ENCODE peak calls at places on chromosomes 1 and 21, in seven cellular contexts. One of them, this sample, is unnamed.

GRCh38 chr1:115838426-115838804 is 2.5 kb downstream of the NHLH2 start:
- DNase-seq in breast epithelium: no peak
- DNase-seq in HepG2: no peak
- DNase-seq in SK-N-SH: peak; percentile 21
- DNase-seq in prostate gland: no peak
- DNase-seq in stomach: no peak
- DNase-seq in transverse colon: no peak
- DNase-seq in this sample: no peak

GRCh38 chr1:195097316-195097715 is 1510.9 kb downstream of the KCNT2 start:
- DNase-seq in breast epithelium: no peak
- DNase-seq in HepG2: no peak
- DNase-seq in SK-N-SH: no peak
- DNase-seq in prostate gland: no peak
- DNase-seq in stomach: no peak
- DNase-seq in transverse colon: no peak
- DNase-seq in this sample: no peak

GRCh38 chr1:151008244-151009205 is at the start of gene PRUNE1:
- DNase-seq in breast epithelium: peak; percentile 93
- DNase-seq in HepG2: peak; percentile 95
- DNase-seq in SK-N-SH: peak; percentile 97
- DNase-seq in prostate gland: peak; percentile 93
- DNase-seq in stomach: peak; percentile 97
- DNase-seq in transverse colon: peak; percentile 99
- DNase-seq in this sample: peak; percentile 98

GRCh38 chr21:28671549-28672195 is 321.0 kb downstream of the LTN1 start:
- DNase-seq in breast epithelium: no peak
- DNase-seq in HepG2: no peak
- DNase-seq in SK-N-SH: no peak
- DNase-seq in prostate gland: no peak
- DNase-seq in stomach: no peak
- DNase-seq in transverse colon: no peak
- DNase-seq in this sample: peak; percentile 19

GRCh38 chr1:101314244-101314643 is 77.4 kb downstream of the S1PR1 start:
- DNase-seq in breast epithelium: no peak
- DNase-seq in HepG2: no peak
- DNase-seq in SK-N-SH: no peak
- DNase-seq in prostate gland: no peak
- DNase-seq in stomach: no peak
- DNase-seq in transverse colon: no peak
- DNase-seq in this sample: no peak

GRCh38 chr21:39175154-39175553 is 8.1 kb downstream of the PSMG1 start:
- DNase-seq in breast epithelium: no peak
- DNase-seq in HepG2: no peak
- DNase-seq in SK-N-SH: no peak
- DNase-seq in prostate gland: no peak
- DNase-seq in stomach: no peak
- DNase-seq in transverse colon: no peak
- DNase-seq in this sample: peak; percentile 44

GRCh38 chr1:22711591-22712501 is 1.2 kb downstream of the EPHB2 start:
- DNase-seq in breast epithelium: no peak
- DNase-seq in HepG2: no peak
- DNase-seq in SK-N-SH: peak; percentile 78
- DNase-seq in prostate gland: no peak
- DNase-seq in stomach: no peak
- DNase-seq in transverse colon: peak; percentile 47
- DNase-seq in this sample: peak; percentile 48

GRCh38 chr1:156500578-156500846 is at the start of gene MEF2D:
- DNase-seq in breast epithelium: no peak
- DNase-seq in HepG2: no peak
- DNase-seq in SK-N-SH: no peak
- DNase-seq in prostate gland: no peak
- DNase-seq in stomach: no peak
- DNase-seq in transverse colon: no peak
- DNase-seq in this sample: no peak

GRCh38 chr1:11940260-11940921 is 5.9 kb downstream of the PLOD1 start:
- DNase-seq in breast epithelium: peak; percentile 40
- DNase-seq in HepG2: peak; percentile 70
- DNase-seq in SK-N-SH: peak; percentile 90
- DNase-seq in prostate gland: no peak
- DNase-seq in stomach: no peak
- DNase-seq in transverse colon: peak; percentile 55
- DNase-seq in this sample: no peak

GRCh38 chr1:28642056-28642846 is 616 bp downstream of the TAF12 start:
- DNase-seq in breast epithelium: no peak
- DNase-seq in HepG2: no peak
- DNase-seq in SK-N-SH: no peak
- DNase-seq in prostate gland: no peak
- DNase-seq in stomach: no peak
- DNase-seq in transverse colon: no peak
- DNase-seq in this sample: peak; percentile 53

GRCh38 chr1:204716687-204717086 is 31.1 kb upstream of the LRRN2 start:
- DNase-seq in breast epithelium: no peak
- DNase-seq in HepG2: peak; percentile 20
- DNase-seq in SK-N-SH: no peak
- DNase-seq in prostate gland: no peak
- DNase-seq in stomach: no peak
- DNase-seq in transverse colon: no peak
- DNase-seq in this sample: no peak

GRCh38 chr1:74457269-74457668 is 55.1 kb downstream of the LRRC53 start:
- DNase-seq in breast epithelium: no peak
- DNase-seq in HepG2: no peak
- DNase-seq in SK-N-SH: no peak
- DNase-seq in prostate gland: no peak
- DNase-seq in stomach: no peak
- DNase-seq in transverse colon: no peak
- DNase-seq in this sample: no peak

GRCh38 chr1:163090321-163090945 is 21.3 kb downstream of the RGS4 start:
- DNase-seq in breast epithelium: no peak
- DNase-seq in HepG2: no peak
- DNase-seq in SK-N-SH: no peak
- DNase-seq in prostate gland: no peak
- DNase-seq in stomach: no peak
- DNase-seq in transverse colon: no peak
- DNase-seq in this sample: peak; percentile 27

GRCh38 chr1:39115271-39116110 is 89.0 kb upstream of the MACF1 start:
- DNase-seq in breast epithelium: no peak
- DNase-seq in HepG2: no peak
- DNase-seq in SK-N-SH: no peak
- DNase-seq in prostate gland: no peak
- DNase-seq in stomach: no peak
- DNase-seq in transverse colon: no peak
- DNase-seq in this sample: no peak

GRCh38 chr21:44710294-44710665 is 1.1 kb downstream of the TSPEAR start:
- DNase-seq in breast epithelium: no peak
- DNase-seq in HepG2: no peak
- DNase-seq in SK-N-SH: peak; percentile 31
- DNase-seq in prostate gland: no peak
- DNase-seq in stomach: no peak
- DNase-seq in transverse colon: no peak
- DNase-seq in this sample: no peak

GRCh38 chr21:31294691-31295090 is 49.4 kb downstream of the TIAM1 start:
- DNase-seq in breast epithelium: no peak
- DNase-seq in HepG2: no peak
- DNase-seq in SK-N-SH: no peak
- DNase-seq in prostate gland: no peak
- DNase-seq in stomach: no peak
- DNase-seq in transverse colon: no peak
- DNase-seq in this sample: no peak

GRCh38 chr1:15153184-15153841 is at the start of gene TMEM51:
- DNase-seq in breast epithelium: peak; percentile 56
- DNase-seq in HepG2: peak; percentile 60
- DNase-seq in SK-N-SH: peak; percentile 92
- DNase-seq in prostate gland: peak; percentile 74
- DNase-seq in stomach: peak; percentile 87
- DNase-seq in transverse colon: peak; percentile 87
- DNase-seq in this sample: peak; percentile 79

GRCh38 chr1:41919764-41920397 is 1.2 kb upstream of the HIVEP3 start:
- DNase-seq in breast epithelium: peak; percentile 48
- DNase-seq in HepG2: no peak
- DNase-seq in SK-N-SH: peak; percentile 85
- DNase-seq in prostate gland: no peak
- DNase-seq in stomach: peak; percentile 40
- DNase-seq in transverse colon: peak; percentile 57
- DNase-seq in this sample: no peak

GRCh38 chr1:111242805-111243523 is 15.5 kb downstream of the CHI3L2 start:
- DNase-seq in breast epithelium: no peak
- DNase-seq in HepG2: peak; percentile 38
- DNase-seq in SK-N-SH: no peak
- DNase-seq in prostate gland: no peak
- DNase-seq in stomach: no peak
- DNase-seq in transverse colon: no peak
- DNase-seq in this sample: peak; percentile 9

GRCh38 chr1:20662110-20662475 is 924 bp upstream of the DDOST start:
- DNase-seq in breast epithelium: no peak
- DNase-seq in HepG2: no peak
- DNase-seq in SK-N-SH: peak; percentile 47
- DNase-seq in prostate gland: no peak
- DNase-seq in stomach: no peak
- DNase-seq in transverse colon: no peak
- DNase-seq in this sample: no peak

GRCh38 chr1:81594211-81594610 is 206.5 kb upstream of the ADGRL2 start:
- DNase-seq in breast epithelium: no peak
- DNase-seq in HepG2: no peak
- DNase-seq in SK-N-SH: no peak
- DNase-seq in prostate gland: no peak
- DNase-seq in stomach: no peak
- DNase-seq in transverse colon: no peak
- DNase-seq in this sample: no peak
- H3K4me1 ChIP-seq in breast epithelium: no peaks in the 10 kb centered on the region
- H3K4me1 ChIP-seq in HepG2: no peaks in the 10 kb centered on the region
- H3K4me1 ChIP-seq in SK-N-SH: no peaks in the 10 kb centered on the region
- H3K4me1 ChIP-seq in prostate gland: no peaks in the 10 kb centered on the region
- H3K4me1 ChIP-seq in stomach: no peaks in the 10 kb centered on the region
- H3K4me1 ChIP-seq in transverse colon: no peaks in the 10 kb centered on the region
- H3K4me1 ChIP-seq in this sample: no peaks in the 10 kb centered on the region

GRCh38 chr1:207948536-207949250 is 37.8 kb upstream of the CD34 start:
- DNase-seq in breast epithelium: no peak
- DNase-seq in HepG2: no peak
- DNase-seq in SK-N-SH: no peak
- DNase-seq in prostate gland: no peak
- DNase-seq in stomach: no peak
- DNase-seq in transverse colon: no peak
- DNase-seq in this sample: peak; percentile 20

GRCh38 chr1:207941664-207942063 is 30.7 kb upstream of the CD34 start:
- DNase-seq in breast epithelium: peak; percentile 66
- DNase-seq in HepG2: no peak
- DNase-seq in SK-N-SH: peak; percentile 25
- DNase-seq in prostate gland: no peak
- DNase-seq in stomach: peak; percentile 55
- DNase-seq in transverse colon: peak; percentile 46
- DNase-seq in this sample: peak; percentile 97

GRCh38 chr1:207949571-207950195 is 38.8 kb upstream of the CD34 start:
- DNase-seq in breast epithelium: no peak
- DNase-seq in HepG2: no peak
- DNase-seq in SK-N-SH: no peak
- DNase-seq in prostate gland: no peak
- DNase-seq in stomach: no peak
- DNase-seq in transverse colon: no peak
- DNase-seq in this sample: peak; percentile 59

DNA sequence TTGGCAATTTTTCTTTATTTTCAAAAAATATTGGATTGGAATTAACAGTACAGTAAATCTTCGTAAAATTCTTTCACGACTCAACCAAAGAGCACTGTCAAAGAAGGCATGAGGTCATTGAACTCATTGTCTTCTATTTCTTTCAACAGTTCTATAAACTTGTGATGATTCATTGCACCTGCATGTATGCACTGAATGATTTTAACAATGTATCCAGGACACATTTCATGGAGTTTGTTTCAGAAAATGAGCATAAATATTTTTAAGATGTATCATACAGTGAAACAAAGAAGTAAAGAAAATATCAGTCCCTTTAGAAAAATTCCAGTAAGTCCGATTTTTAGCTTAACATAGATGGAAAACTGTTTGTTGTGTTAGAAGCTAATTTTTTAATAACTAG is 33.6 kb upstream of the CD34 start:
- DNase-seq in breast epithelium: no peak
- DNase-seq in HepG2: no peak
- DNase-seq in SK-N-SH: no peak
- DNase-seq in prostate gland: no peak
- DNase-seq in stomach: no peak
- DNase-seq in transverse colon: no peak
- DNase-seq in this sample: peak; percentile 78
- TF ChIP-seq POLR2AphosphoS5 in breast epithelium: no peak
- TF ChIP-seq POLR2AphosphoS5 in HepG2: no peak
- TF ChIP-seq POLR2AphosphoS5 in SK-N-SH: no peak
- TF ChIP-seq POLR2AphosphoS5 in prostate gland: no peak
- TF ChIP-seq POLR2AphosphoS5 in stomach: no peak
- TF ChIP-seq POLR2AphosphoS5 in transverse colon: no peak
- TF ChIP-seq POLR2AphosphoS5 in this sample: no peak

GRCh38 chr1:10309240-10310011 is 89.4 kb upstream of the PGD start:
- DNase-seq in breast epithelium: no peak
- DNase-seq in HepG2: no peak
- DNase-seq in SK-N-SH: no peak
- DNase-seq in prostate gland: no peak
- DNase-seq in stomach: no peak
- DNase-seq in transverse colon: no peak
- DNase-seq in this sample: no peak

GRCh38 chr1:10308001-10308400 is 90.9 kb upstream of the PGD start:
- DNase-seq in breast epithelium: no peak
- DNase-seq in HepG2: no peak
- DNase-seq in SK-N-SH: no peak
- DNase-seq in prostate gland: no peak
- DNase-seq in stomach: no peak
- DNase-seq in transverse colon: no peak
- DNase-seq in this sample: peak; percentile 31

GRCh38 chr1:10304295-10304694 is 93.9 kb downstream of the KIF1B start:
- DNase-seq in breast epithelium: no peak
- DNase-seq in HepG2: no peak
- DNase-seq in SK-N-SH: no peak
- DNase-seq in prostate gland: no peak
- DNase-seq in stomach: no peak
- DNase-seq in transverse colon: no peak
- DNase-seq in this sample: no peak

GRCh38 chr1:10302416-10302815 is 92.0 kb downstream of the KIF1B start:
- DNase-seq in breast epithelium: no peak
- DNase-seq in HepG2: no peak
- DNase-seq in SK-N-SH: no peak
- DNase-seq in prostate gland: no peak
- DNase-seq in stomach: no peak
- DNase-seq in transverse colon: no peak
- DNase-seq in this sample: no peak

DNA sequence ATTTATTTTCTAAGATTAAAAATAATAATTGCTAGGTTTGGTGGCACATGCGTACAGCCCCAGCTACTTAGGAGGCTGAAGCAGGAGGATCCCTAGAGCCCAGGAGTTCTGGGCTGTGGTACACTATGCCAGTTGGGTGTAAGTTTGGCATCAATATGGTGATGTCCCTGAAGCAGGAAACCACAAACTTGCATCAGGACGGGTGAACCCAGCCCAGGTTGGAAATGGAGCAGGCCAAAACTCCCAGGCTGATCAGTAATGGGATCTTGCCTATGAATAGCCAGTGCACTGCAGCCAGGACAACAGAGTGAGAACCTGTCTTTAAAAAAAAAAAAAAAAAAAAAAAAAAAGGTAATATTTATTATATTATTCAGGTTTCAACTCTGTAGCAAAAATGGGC is 92.4 kb upstream of the PGD start:
- DNase-seq in breast epithelium: no peak
- DNase-seq in HepG2: no peak
- DNase-seq in SK-N-SH: no peak
- DNase-seq in prostate gland: no peak
- DNase-seq in stomach: no peak
- DNase-seq in transverse colon: no peak
- DNase-seq in this sample: no peak
- H3K4me1 ChIP-seq in breast epithelium: no peaks in the 10 kb centered on the region
- H3K4me1 ChIP-seq in HepG2: no peaks in the 10 kb centered on the region
- H3K4me1 ChIP-seq in SK-N-SH: no peaks in the 10 kb centered on the region
- H3K4me1 ChIP-seq in prostate gland: no peaks in the 10 kb centered on the region
- H3K4me1 ChIP-seq in stomach: peaks cover 18% of the 10 kb centered on the region
- H3K4me1 ChIP-seq in transverse colon: no peaks in the 10 kb centered on the region
- H3K4me1 ChIP-seq in this sample: peaks cover 4% of the 10 kb centered on the region

GRCh38 chr1:52553372-52554266 is 727 bp upstream of the TUT4 start:
- DNase-seq in breast epithelium: peak; percentile 83
- DNase-seq in HepG2: peak; percentile 74
- DNase-seq in SK-N-SH: peak; percentile 94
- DNase-seq in prostate gland: peak; percentile 74
- DNase-seq in stomach: peak; percentile 79
- DNase-seq in transverse colon: peak; percentile 86
- DNase-seq in this sample: peak; percentile 84
- TF ChIP-seq POLR2AphosphoS5 in breast epithelium: no peak
- TF ChIP-seq POLR2AphosphoS5 in HepG2: peak; percentile 67
- TF ChIP-seq POLR2AphosphoS5 in SK-N-SH: peak; percentile 92
- TF ChIP-seq POLR2AphosphoS5 in prostate gland: no peak
- TF ChIP-seq POLR2AphosphoS5 in stomach: peak; percentile 33
- TF ChIP-seq POLR2AphosphoS5 in transverse colon: peak; percentile 5
- TF ChIP-seq POLR2AphosphoS5 in this sample: peak; percentile 91